ENCODE peak calls at places on chromosome 18, in eight cellular contexts. Z is ovary, A is upper lobe of right lung, M is heart right ventricle, N is thyroid gland, Y is pancreas, C is AG09309, B is esophagus squamous epithelium. Q is an unnamed sample.

GRCh38 chr18:61710082-61710620 is 182.7 kb downstream of the RNF152 start:
- DNase-seq in N (no peak), Z (no peak), M (no peak), B (no peak), C (no peak), A (no peak), Y (no peak), Q (no peak)

GRCh38 chr18:35497006-35497333 is 790 bp downstream of the INO80C start:
- DNase-seq in A (no peak), B (no peak), C (no peak), N (no peak), Y (no peak), M (no peak), Z (peak), Q (no peak)

GRCh38 chr18:57083485-57083884 is 63.4 kb upstream of the BOD1L2 start:
- DNase-seq in A (no peak), M (no peak), Z (no peak), C (no peak), N (no peak), B (no peak), Y (no peak), Q (no peak)

GRCh38 chr18:67104700-67105284 is 411.7 kb downstream of the DSEL start:
- DNase-seq in Z (peak), N (peak), B (no peak), Y (peak), M (peak), A (peak), C (peak), Q (peak)

GRCh38 chr18:62713651-62714247 is 1.6 kb upstream of the PHLPP1 start:
- DNase-seq in B (no peak), Z (peak), N (no peak), C (no peak), M (no peak), Y (peak), A (no peak), Q (no peak)

GRCh38 chr18:22314001-22314400 is 103.7 kb downstream of the CTAGE1 start:
- DNase-seq in Y (no peak), A (no peak), B (no peak), N (no peak), M (no peak), C (no peak), Z (no peak), Q (no peak)

GRCh38 chr18:22228930-22229329 is 59.5 kb downstream of the GATA6 start:
- DNase-seq in Y (no peak), C (no peak), Z (no peak), M (no peak), A (no peak), N (no peak), B (no peak), Q (no peak)

GRCh38 chr18:61949946-61950345 is 57.1 kb upstream of the RNF152 start:
- DNase-seq in C (no peak), M (no peak), B (no peak), N (no peak), Z (no peak), Y (no peak), A (no peak), Q (no peak)

GRCh38 chr18:39062426-39062825 is 1496.8 kb upstream of the CELF4 start:
- DNase-seq in B (no peak), N (no peak), C (no peak), Y (no peak), A (no peak), Z (no peak), M (no peak), Q (no peak)

GRCh38 chr18:2921778-2922177 is 75.0 kb downstream of the EMILIN2 start:
- DNase-seq in M (no peak), N (no peak), Z (no peak), C (no peak), Y (no peak), B (no peak), A (no peak), Q (no peak)

GRCh38 chr18:50969448-50969847 is 1.6 kb downstream of the ELAC1 start:
- DNase-seq in Y (no peak), Z (no peak), M (no peak), C (no peak), N (no peak), B (no peak), A (no peak), Q (no peak)

GRCh38 chr18:3450358-3451107 is 561 bp downstream of the TGIF1 start:
- DNase-seq in A (peak), B (peak), N (peak), Y (peak), C (no peak), M (peak), Z (peak), Q (no peak)

GRCh38 chr18:61743775-61744531 is 148.9 kb downstream of the RNF152 start:
- DNase-seq in B (no peak), Y (no peak), A (no peak), N (no peak), M (peak), C (no peak), Z (no peak), Q (no peak)

GRCh38 chr18:63307555-63308200 is 11.9 kb downstream of the BCL2 start:
- DNase-seq in B (no peak), Y (no peak), A (no peak), N (no peak), M (peak), Z (no peak), C (no peak), Q (no peak)

GRCh38 chr18:36179562-36180334 is 7.5 kb upstream of the MOCOS start:
- DNase-seq in Y (peak), M (peak), C (no peak), A (peak), N (peak), Z (peak), B (no peak), Q (peak)

GRCh38 chr18:80196528-80197320 is 50.6 kb downstream of the PARD6G start:
- DNase-seq in B (no peak), N (peak), C (no peak), A (no peak), Y (no peak), M (no peak), Z (no peak), Q (no peak)

GRCh38 chr18:34710430-34711386 is 610 bp downstream of the DTNA start:
- DNase-seq in M (no peak), C (peak), Z (no peak), B (no peak), N (no peak), A (no peak), Y (no peak), Q (no peak)

GRCh38 chr18:33802955-33803354 is 224.9 kb downstream of the ASXL3 start:
- DNase-seq in A (no peak), Y (peak), Z (no peak), C (no peak), B (no peak), N (peak), M (no peak), Q (peak)

GRCh38 chr18:32259553-32259952 is 69.7 kb downstream of the MEP1B start:
- DNase-seq in M (no peak), B (no peak), Y (no peak), A (no peak), C (no peak), Z (no peak), N (no peak), Q (no peak)

GRCh38 chr18:21131698-21132230 is 20.2 kb upstream of the ROCK1 start:
- DNase-seq in Y (no peak), C (no peak), B (no peak), M (no peak), A (no peak), Z (no peak), N (no peak), Q (no peak)

GRCh38 chr18:21132398-21132918 is 20.8 kb upstream of the ROCK1 start:
- DNase-seq in Z (no peak), B (no peak), A (no peak), C (no peak), N (no peak), M (no peak), Y (no peak), Q (no peak)

GRCh38 chr18:21129586-21130216 is 18.1 kb upstream of the ROCK1 start:
- DNase-seq in B (no peak), M (no peak), Z (no peak), A (no peak), Y (no peak), N (no peak), C (no peak), Q (no peak)

DNA sequence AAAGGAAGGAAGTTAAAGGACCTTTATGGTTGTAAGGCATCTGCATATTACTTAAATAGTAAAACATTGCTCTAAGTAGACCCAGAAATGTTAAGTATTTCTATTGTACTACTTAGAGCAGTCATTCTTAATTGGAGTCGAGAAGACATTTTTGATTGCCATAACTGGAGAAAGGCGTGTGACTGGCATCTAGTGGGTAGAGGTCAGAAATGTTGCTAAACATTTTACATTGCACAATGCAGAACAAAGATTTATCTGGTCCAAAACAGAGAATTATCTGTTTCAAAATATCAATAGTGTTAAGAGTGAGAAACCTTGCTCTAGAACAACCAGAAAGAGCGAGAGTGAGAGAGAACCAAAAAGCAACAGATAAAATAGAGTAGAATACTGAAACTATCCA is 23.3 kb upstream of the ROCK1 start:
- DNase-seq in B (no peak), C (no peak), Z (no peak), M (no peak), N (no peak), A (no peak), Y (no peak), Q (no peak)
- TF ChIP-seq CTCF in B (no peak), C (peak), Z (no peak), M (peak), N (no peak), A (peak), Y (no peak), Q (peak)

GRCh38 chr18:58578835-58579560 is 49.9 kb downstream of the ALPK2 start:
- DNase-seq in M (no peak), Z (no peak), A (no peak), C (peak), N (no peak), Y (no peak), B (no peak), Q (no peak)
- H3K4me3 ChIP-seq in M (no peak), Z (no peak), A (no peak), C (peak), N (no peak), Y (no peak), B (no peak), Q (no peak)

GRCh38 chr18:26813043-26813442 is 52.5 kb downstream of the AQP4 start:
- DNase-seq in A (no peak), M (peak), N (peak), Z (peak), B (no peak), Y (no peak), C (no peak), Q (peak)
- TF ChIP-seq CTCF in A (peak), M (peak), N (peak), Z (peak), B (peak), Y (no peak), C (no peak), Q (peak)

GRCh38 chr18:379665-380356 is 112.0 kb upstream of the THOC1 start:
- DNase-seq in A (peak), M (peak), N (no peak), B (no peak), Z (no peak), C (no peak), Y (no peak), Q (no peak)
- H3K4me3 ChIP-seq in A (no peak), M (no peak), N (no peak), B (no peak), Z (no peak), C (no peak), Y (no peak), Q (no peak)

GRCh38 chr18:12109836-12110235 is 16.2 kb downstream of the ANKRD62 start:
- DNase-seq in Z (no peak), N (no peak), M (no peak), B (no peak), C (no peak), Y (no peak), A (no peak), Q (no peak)

GRCh38 chr18:12119358-12119757 is 25.7 kb downstream of the ANKRD62 start:
- DNase-seq in N (no peak), C (no peak), Y (no peak), A (no peak), B (no peak), Z (no peak), M (no peak), Q (no peak)

GRCh38 chr18:12113999-12114646 is 20.5 kb downstream of the ANKRD62 start:
- DNase-seq in A (no peak), N (no peak), C (no peak), M (no peak), B (no peak), Y (no peak), Z (no peak), Q (no peak)
- TF ChIP-seq CTCF in A (no peak), N (no peak), C (no peak), M (no peak), B (no peak), Y (no peak), Z (no peak), Q (no peak)

GRCh38 chr18:48869591-48869990 is 81.2 kb downstream of the SMAD7 start:
- DNase-seq in B (no peak), Z (no peak), N (no peak), M (no peak), Y (no peak), A (no peak), C (no peak), Q (no peak)
- H3K4me3 ChIP-seq in B (no peak), Z (no peak), N (no peak), M (no peak), Y (no peak), A (no peak), C (no peak), Q (no peak)

GRCh38 chr18:48560491-48560890 is 21.7 kb downstream of the CTIF start:
- DNase-seq in N (no peak), C (no peak), Y (no peak), B (no peak), M (no peak), Z (no peak), A (no peak), Q (no peak)

GRCh38 chr18:48565105-48565504 is 26.3 kb downstream of the CTIF start:
- DNase-seq in A (no peak), Y (no peak), N (no peak), Z (no peak), C (no peak), B (no peak), M (no peak), Q (no peak)

GRCh38 chr18:48563027-48563426 is 24.2 kb downstream of the CTIF start:
- DNase-seq in N (no peak), M (no peak), B (no peak), Y (no peak), Z (no peak), C (peak), A (no peak), Q (no peak)

GRCh38 chr18:48564139-48564538 is 25.3 kb downstream of the CTIF start:
- DNase-seq in N (no peak), B (no peak), C (no peak), Z (no peak), A (no peak), Y (no peak), M (no peak), Q (no peak)

DNA sequence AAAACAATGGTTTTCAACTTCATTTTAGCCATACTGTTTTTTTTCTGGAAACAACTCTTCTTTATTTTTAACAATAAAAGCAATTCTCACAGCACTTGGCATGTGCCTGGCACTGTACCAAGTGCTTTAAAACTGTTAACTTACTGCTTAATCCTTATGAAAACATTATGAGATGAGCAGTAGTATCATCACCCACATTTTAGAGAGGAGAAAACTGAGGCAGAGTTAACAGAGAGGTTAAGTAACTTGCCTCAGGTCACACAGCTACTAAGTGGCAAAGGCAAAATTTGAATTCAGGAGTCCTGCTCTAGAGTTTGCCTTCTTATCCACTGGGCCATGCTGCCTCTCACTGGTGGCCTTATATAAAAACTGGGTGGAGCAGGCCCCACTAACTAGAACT is 23.2 kb downstream of the CTIF start:
- DNase-seq in Y (no peak), B (no peak), M (no peak), C (no peak), N (no peak), Z (no peak), A (no peak), Q (no peak)
- TF ChIP-seq CTCF in Y (no peak), B (no peak), M (no peak), C (no peak), N (no peak), Z (no peak), A (no peak), Q (no peak)

GRCh38 chr18:363327-364115 is 95.7 kb upstream of the THOC1 start:
- DNase-seq in M (no peak), N (no peak), Y (no peak), B (no peak), C (peak), A (no peak), Z (no peak), Q (no peak)

GRCh38 chr18:360676-361075 is 92.8 kb upstream of the THOC1 start:
- DNase-seq in N (no peak), Y (no peak), B (no peak), Z (no peak), M (no peak), C (no peak), A (no peak), Q (peak)

GRCh38 chr18:362914-363295 is 95.1 kb upstream of the THOC1 start:
- DNase-seq in Z (no peak), Y (no peak), C (no peak), A (no peak), M (no peak), N (no peak), B (no peak), Q (no peak)

GRCh38 chr18:361100-361732 is 93.4 kb upstream of the THOC1 start:
- DNase-seq in N (no peak), M (no peak), Z (no peak), B (no peak), A (no peak), Y (no peak), C (no peak), Q (no peak)

DNA sequence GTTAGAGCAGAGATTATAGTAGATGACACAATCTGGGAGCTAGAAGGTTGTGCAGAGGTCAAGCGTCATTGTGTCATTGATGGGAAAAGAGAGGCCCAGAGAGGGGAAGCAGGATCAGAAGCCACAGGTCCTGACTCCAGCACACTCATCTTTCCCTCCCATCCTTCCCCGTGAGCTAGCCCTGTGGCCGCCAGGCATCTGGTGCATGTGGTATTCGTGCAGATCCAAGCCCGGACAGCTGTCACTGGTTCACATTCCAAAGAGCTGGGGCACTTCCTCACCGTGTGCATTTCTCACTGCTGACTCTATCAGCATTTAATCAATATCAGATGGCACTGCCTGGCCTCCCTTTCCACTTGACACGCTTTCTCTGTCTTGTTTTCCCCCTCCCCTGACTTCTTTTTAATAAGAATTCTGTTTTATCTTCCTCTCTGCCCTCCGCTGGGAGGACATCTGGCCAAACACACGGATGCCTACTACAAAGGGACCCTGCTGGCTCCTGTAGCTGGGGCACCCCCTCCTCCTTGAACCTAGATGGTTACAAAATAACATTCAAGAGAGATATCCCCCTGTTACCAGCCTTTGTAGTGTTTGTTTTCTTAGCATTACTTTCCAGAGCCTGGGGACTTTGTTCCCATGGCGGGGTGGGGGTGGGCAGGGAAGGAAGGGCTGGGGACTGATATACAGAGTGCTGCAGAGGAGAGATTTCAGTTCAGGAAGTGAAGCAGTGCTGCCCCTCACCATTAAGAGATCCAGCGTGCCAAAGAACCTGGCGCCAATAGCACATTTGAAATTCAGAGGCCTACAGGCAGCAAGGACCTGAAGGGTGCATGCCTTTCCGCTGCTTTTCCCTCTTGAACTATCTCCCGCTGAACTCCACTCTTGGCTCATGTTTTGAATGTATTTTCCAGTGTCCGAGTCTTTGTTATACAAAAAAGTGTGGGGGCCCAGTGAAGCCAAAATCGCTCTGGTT is 94.4 kb upstream of the THOC1 start:
- DNase-seq in M (no peak), B (no peak), Z (no peak), C (peak), A (no peak), Y (no peak), N (peak), Q (no peak)
- H3K4me3 ChIP-seq in M (no peak), B (no peak), Z (no peak), C (no peak), A (no peak), Y (no peak), N (no peak), Q (no peak)

GRCh38 chr18:37476182-37476581 is 89.4 kb downstream of the CELF4 start:
- DNase-seq in Z (peak), B (no peak), A (no peak), N (peak), M (no peak), C (no peak), Y (no peak), Q (no peak)
- TF ChIP-seq CTCF in Z (no peak), B (peak), A (peak), N (no peak), M (peak), C (peak), Y (no peak), Q (peak)